ENCODE peak calls at places on chromosomes 1 and 21, in six cellular contexts. One of them, this sample, is unnamed.

GRCh38 chr1:226798427-226799411 is 59.6 kb upstream of the ITPKB start:
- DNase-seq in neuronal stem cell: no peak
- DNase-seq in mesendoderm: no peak
- DNase-seq in IMR-90: no peak
- DNase-seq in H9: no peak
- DNase-seq in H1: no peak
- DNase-seq in this sample: no peak

GRCh38 chr1:112515311-112516009 is 6.7 kb downstream of the WNT2B start:
- DNase-seq in neuronal stem cell: peak
- DNase-seq in mesendoderm: peak
- DNase-seq in IMR-90: peak
- DNase-seq in H9: peak
- DNase-seq in H1: no peak
- DNase-seq in this sample: no peak

GRCh38 chr1:204225841-204226745 is 12.3 kb upstream of the GOLT1A start:
- DNase-seq in neuronal stem cell: no peak
- DNase-seq in mesendoderm: no peak
- DNase-seq in IMR-90: peak
- DNase-seq in H9: no peak
- DNase-seq in H1: no peak
- DNase-seq in this sample: peak

GRCh38 chr1:6495540-6496359 is 4.3 kb upstream of the PLEKHG5 start:
- DNase-seq in neuronal stem cell: no peak
- DNase-seq in mesendoderm: no peak
- DNase-seq in IMR-90: no peak
- DNase-seq in H9: peak
- DNase-seq in H1: no peak
- DNase-seq in this sample: no peak

GRCh38 chr1:53568540-53568939 is 109.3 kb downstream of the DMRTB1 start:
- DNase-seq in neuronal stem cell: no peak
- DNase-seq in mesendoderm: peak
- DNase-seq in IMR-90: no peak
- DNase-seq in H9: no peak
- DNase-seq in H1: no peak
- DNase-seq in this sample: no peak

GRCh38 chr21:43206231-43207042 is 37.6 kb downstream of the CRYAA start:
- DNase-seq in neuronal stem cell: no peak
- DNase-seq in mesendoderm: no peak
- DNase-seq in IMR-90: no peak
- DNase-seq in H9: peak
- DNase-seq in H1: no peak
- DNase-seq in this sample: no peak

GRCh38 chr1:24875976-24876609 is 54.0 kb downstream of the RUNX3 start:
- DNase-seq in neuronal stem cell: no peak
- DNase-seq in mesendoderm: no peak
- DNase-seq in IMR-90: no peak
- DNase-seq in H9: no peak
- DNase-seq in H1: no peak
- DNase-seq in this sample: no peak

GRCh38 chr21:42665484-42665883 is 12.1 kb downstream of the PDE9A start:
- DNase-seq in neuronal stem cell: no peak
- DNase-seq in mesendoderm: no peak
- DNase-seq in IMR-90: no peak
- DNase-seq in H9: no peak
- DNase-seq in H1: no peak
- DNase-seq in this sample: no peak

GRCh38 chr1:21329209-21329844 is 39.1 kb upstream of the ECE1 start:
- DNase-seq in neuronal stem cell: no peak
- DNase-seq in mesendoderm: peak
- DNase-seq in IMR-90: no peak
- DNase-seq in H9: no peak
- DNase-seq in H1: no peak
- DNase-seq in this sample: peak

GRCh38 chr1:235553063-235553675 is 48.9 kb upstream of the B3GALNT2 start:
- DNase-seq in neuronal stem cell: no peak
- DNase-seq in mesendoderm: no peak
- DNase-seq in IMR-90: no peak
- DNase-seq in H9: no peak
- DNase-seq in H1: no peak
- DNase-seq in this sample: no peak

GRCh38 chr21:23009360-23009759 is 2011.2 kb downstream of the NCAM2 start:
- DNase-seq in neuronal stem cell: no peak
- DNase-seq in mesendoderm: no peak
- DNase-seq in IMR-90: no peak
- DNase-seq in H9: no peak
- DNase-seq in H1: no peak
- DNase-seq in this sample: no peak

GRCh38 chr1:108534748-108535147 is 25.2 kb upstream of the EEIG2 start:
- DNase-seq in neuronal stem cell: no peak
- DNase-seq in mesendoderm: no peak
- DNase-seq in IMR-90: no peak
- DNase-seq in H9: no peak
- DNase-seq in H1: no peak
- DNase-seq in this sample: no peak

GRCh38 chr1:247288341-247288740 is 32.5 kb downstream of the VN1R5 start:
- DNase-seq in neuronal stem cell: no peak
- DNase-seq in mesendoderm: no peak
- DNase-seq in IMR-90: no peak
- DNase-seq in H9: no peak
- DNase-seq in H1: no peak
- DNase-seq in this sample: no peak

GRCh38 chr1:247291161-247291560 is 35.3 kb downstream of the VN1R5 start:
- DNase-seq in neuronal stem cell: no peak
- DNase-seq in mesendoderm: no peak
- DNase-seq in IMR-90: no peak
- DNase-seq in H9: no peak
- DNase-seq in H1: no peak
- DNase-seq in this sample: no peak

GRCh38 chr1:247291835-247292561 is 36.1 kb downstream of the VN1R5 start:
- DNase-seq in neuronal stem cell: no peak
- DNase-seq in mesendoderm: no peak
- DNase-seq in IMR-90: no peak
- DNase-seq in H9: no peak
- DNase-seq in H1: no peak
- DNase-seq in this sample: no peak

GRCh38 chr1:247293047-247293446 is 37.2 kb downstream of the VN1R5 start:
- DNase-seq in neuronal stem cell: no peak
- DNase-seq in mesendoderm: peak
- DNase-seq in IMR-90: peak
- DNase-seq in H9: no peak
- DNase-seq in H1: no peak
- DNase-seq in this sample: no peak

GRCh38 chr1:247290576-247290975 is 34.7 kb downstream of the VN1R5 start:
- DNase-seq in neuronal stem cell: no peak
- DNase-seq in mesendoderm: no peak
- DNase-seq in IMR-90: no peak
- DNase-seq in H9: no peak
- DNase-seq in H1: no peak
- DNase-seq in this sample: no peak
- H2AK5ac ChIP-seq in neuronal stem cell: no peak
- H2AK5ac ChIP-seq in mesendoderm: no peak
- H2AK5ac ChIP-seq in IMR-90: no peak
- H2AK5ac ChIP-seq in H9: no peak
- H2AK5ac ChIP-seq in H1: no peak
- H2AK5ac ChIP-seq in this sample: no peak

GRCh38 chr1:63710776-63711175 is 63.0 kb upstream of the ROR1 start:
- DNase-seq in neuronal stem cell: no peak
- DNase-seq in mesendoderm: no peak
- DNase-seq in IMR-90: no peak
- DNase-seq in H9: no peak
- DNase-seq in H1: no peak
- DNase-seq in this sample: no peak
- H2AK5ac ChIP-seq in neuronal stem cell: no peak
- H2AK5ac ChIP-seq in mesendoderm: no peak
- H2AK5ac ChIP-seq in IMR-90: no peak
- H2AK5ac ChIP-seq in H9: no peak
- H2AK5ac ChIP-seq in H1: no peak
- H2AK5ac ChIP-seq in this sample: no peak

GRCh38 chr1:168636200-168636599 is 59.8 kb downstream of the XCL1 start:
- DNase-seq in neuronal stem cell: no peak
- DNase-seq in mesendoderm: no peak
- DNase-seq in IMR-90: no peak
- DNase-seq in H9: no peak
- DNase-seq in H1: no peak
- DNase-seq in this sample: no peak
- H2AK5ac ChIP-seq in neuronal stem cell: no peak
- H2AK5ac ChIP-seq in mesendoderm: no peak
- H2AK5ac ChIP-seq in IMR-90: no peak
- H2AK5ac ChIP-seq in H9: no peak
- H2AK5ac ChIP-seq in H1: no peak
- H2AK5ac ChIP-seq in this sample: no peak

GRCh38 chr1:23591460-23592208 is 32.3 kb upstream of the ID3 start:
- DNase-seq in neuronal stem cell: no peak
- DNase-seq in mesendoderm: no peak
- DNase-seq in IMR-90: peak
- DNase-seq in H9: no peak
- DNase-seq in H1: no peak
- DNase-seq in this sample: peak
- H2AK5ac ChIP-seq in neuronal stem cell: peak
- H2AK5ac ChIP-seq in mesendoderm: peak
- H2AK5ac ChIP-seq in IMR-90: peak
- H2AK5ac ChIP-seq in H9: no peak
- H2AK5ac ChIP-seq in H1: no peak
- H2AK5ac ChIP-seq in this sample: peak

GRCh38 chr1:214427871-214428277 is 123.5 kb downstream of the PTPN14 start:
- DNase-seq in neuronal stem cell: no peak
- DNase-seq in mesendoderm: peak
- DNase-seq in IMR-90: peak
- DNase-seq in H9: peak
- DNase-seq in H1: no peak
- DNase-seq in this sample: no peak
- H2AK5ac ChIP-seq in neuronal stem cell: no peak
- H2AK5ac ChIP-seq in mesendoderm: no peak
- H2AK5ac ChIP-seq in IMR-90: peak
- H2AK5ac ChIP-seq in H9: no peak
- H2AK5ac ChIP-seq in H1: peak
- H2AK5ac ChIP-seq in this sample: no peak

This sample was measured in trophoblast cell.